ENCODE peak calls at places on chromosomes 7 and 10, in eight cellular contexts. M, N, E, Y, Z, B, J and H are unnamed samples.

GRCh38 chr10:126054191-126054590 is 157.8 kb downstream of the FANK1 start:
- DNase-seq in M (no peak), N (no peak), E (no peak), Y (no peak), Z (no peak), B (no peak), J (no peak), H (no peak)

GRCh38 chr7:132065193-132065972 is 509.0 kb upstream of the PODXL start:
- DNase-seq in M (peak), N (peak), E (peak), Y (no peak), Z (peak), B (peak), J (peak), H (no peak)

GRCh38 chr7:98990356-98990755 is 112.0 kb downstream of the TRRAP start:
- DNase-seq in M (no peak), N (no peak), E (no peak), Y (peak), Z (no peak), B (no peak), J (no peak), H (no peak)

GRCh38 chr7:101547916-101548599 is 81.0 kb downstream of the MYL10 start:
- DNase-seq in M (no peak), N (no peak), E (no peak), Y (peak), Z (no peak), B (no peak), J (peak), H (no peak)

GRCh38 chr7:28065308-28065707 is 115.3 kb downstream of the JAZF1 start:
- DNase-seq in M (no peak), N (no peak), E (no peak), Y (no peak), Z (no peak), B (no peak), J (no peak), H (no peak)

GRCh38 chr7:83739527-83739926 is 90.6 kb upstream of the SEMA3E start:
- DNase-seq in M (no peak), N (no peak), E (no peak), Y (no peak), Z (no peak), B (no peak), J (no peak), H (no peak)

GRCh38 chr7:19106308-19107141 is 10.9 kb downstream of the TWIST1 start:
- DNase-seq in M (no peak), N (no peak), E (no peak), Y (peak), Z (no peak), B (no peak), J (no peak), H (no peak)

GRCh38 chr7:70700055-70700934 is 431.6 kb upstream of the GALNT17 start:
- DNase-seq in M (no peak), N (no peak), E (no peak), Y (no peak), Z (no peak), B (no peak), J (no peak), H (no peak)

GRCh38 chr7:52747817-52748216 is 287.6 kb upstream of the POM121L12 start:
- DNase-seq in M (no peak), N (no peak), E (no peak), Y (no peak), Z (no peak), B (no peak), J (no peak), H (no peak)

GRCh38 chr7:20402297-20403230 is 71.9 kb downstream of the ITGB8 start:
- DNase-seq in M (no peak), N (no peak), E (no peak), Y (no peak), Z (no peak), B (no peak), J (no peak), H (no peak)

GRCh38 chr10:69348824-69349541 is 67.7 kb downstream of the TACR2 start:
- DNase-seq in M (peak), N (peak), E (no peak), Y (no peak), Z (peak), B (peak), J (peak), H (no peak)

GRCh38 chr7:44724276-44724675 is 24.4 kb upstream of the ZMIZ2 start:
- DNase-seq in M (no peak), N (no peak), E (no peak), Y (peak), Z (no peak), B (no peak), J (no peak), H (no peak)

GRCh38 chr7:44729949-44730590 is 18.6 kb upstream of the ZMIZ2 start:
- DNase-seq in M (no peak), N (no peak), E (no peak), Y (peak), Z (no peak), B (no peak), J (no peak), H (no peak)

DNA sequence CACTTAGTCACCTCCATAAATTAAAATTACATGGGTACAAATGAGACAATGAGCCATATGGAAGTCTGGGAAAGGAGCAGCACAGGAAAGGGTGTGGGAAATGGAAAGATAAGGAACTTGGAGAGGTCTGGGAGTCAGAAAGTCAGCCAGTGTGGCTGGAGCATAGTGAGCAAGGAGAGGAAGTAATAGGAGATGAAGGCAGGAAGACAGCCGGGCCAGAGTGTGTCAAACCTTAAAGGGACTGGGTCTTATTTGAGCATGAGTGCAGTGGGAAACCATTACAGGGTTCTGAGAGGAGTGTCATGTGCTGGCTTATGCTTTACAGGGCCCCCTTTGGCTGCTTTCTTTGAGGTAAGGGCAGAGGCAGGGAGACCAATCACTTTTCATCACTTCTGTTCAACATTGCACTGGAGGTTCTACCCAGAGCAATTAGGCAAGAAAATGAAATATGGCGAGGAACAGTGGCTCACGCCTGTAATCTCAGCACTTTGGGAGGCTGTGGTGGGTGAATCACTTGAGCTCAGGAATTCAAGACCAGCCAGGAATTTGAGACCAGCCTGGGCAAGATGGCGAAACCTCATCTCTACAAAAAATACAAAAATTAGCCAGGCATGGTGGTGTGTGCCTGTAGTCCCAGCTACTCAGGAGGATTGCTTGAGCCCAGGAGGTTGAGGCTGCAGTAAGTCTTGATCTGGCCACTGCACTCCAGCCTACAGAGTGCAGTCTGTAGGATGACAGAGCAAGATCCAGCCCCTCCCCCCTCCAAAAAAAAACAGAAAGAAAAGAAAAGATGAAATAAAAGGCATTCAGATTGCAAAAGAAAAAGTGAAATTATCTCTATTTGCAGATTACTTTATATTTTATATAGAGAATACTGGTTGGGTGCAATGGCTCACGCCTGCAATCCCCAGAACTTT is 21.0 kb upstream of the ZMIZ2 start:
- DNase-seq in M (no peak), N (no peak), E (no peak), Y (peak), Z (no peak), B (no peak), J (no peak), H (no peak)
- TF ChIP-seq POLR2A in M (no peak), N (no peak), E (no peak), Y (no peak), Z (no peak), B (no peak), J (no peak), H (no peak)

GRCh38 chr7:6578114-6579084 is 1.1 kb downstream of the ZDHHC4 start:
- DNase-seq in M (no peak), N (peak), E (no peak), Y (no peak), Z (no peak), B (no peak), J (no peak), H (no peak)
- TF ChIP-seq POLR2A in M (no peak), N (no peak), E (no peak), Y (no peak), Z (no peak), B (no peak), J (no peak), H (no peak)

GRCh38 chr7:152902054-152902453 is 142.5 kb downstream of the ACTR3B start:
- DNase-seq in M (no peak), N (no peak), E (no peak), Y (no peak), Z (no peak), B (no peak), J (no peak), H (no peak)

GRCh38 chr7:152899482-152900166 is 140.1 kb downstream of the ACTR3B start:
- DNase-seq in M (no peak), N (no peak), E (no peak), Y (no peak), Z (peak), B (no peak), J (no peak), H (no peak)

GRCh38 chr7:152896217-152896616 is 136.7 kb downstream of the ACTR3B start:
- DNase-seq in M (no peak), N (no peak), E (no peak), Y (peak), Z (no peak), B (no peak), J (no peak), H (no peak)

GRCh38 chr7:152897401-152897800 is 137.8 kb downstream of the ACTR3B start:
- DNase-seq in M (no peak), N (no peak), E (no peak), Y (peak), Z (no peak), B (no peak), J (no peak), H (no peak)

DNA sequence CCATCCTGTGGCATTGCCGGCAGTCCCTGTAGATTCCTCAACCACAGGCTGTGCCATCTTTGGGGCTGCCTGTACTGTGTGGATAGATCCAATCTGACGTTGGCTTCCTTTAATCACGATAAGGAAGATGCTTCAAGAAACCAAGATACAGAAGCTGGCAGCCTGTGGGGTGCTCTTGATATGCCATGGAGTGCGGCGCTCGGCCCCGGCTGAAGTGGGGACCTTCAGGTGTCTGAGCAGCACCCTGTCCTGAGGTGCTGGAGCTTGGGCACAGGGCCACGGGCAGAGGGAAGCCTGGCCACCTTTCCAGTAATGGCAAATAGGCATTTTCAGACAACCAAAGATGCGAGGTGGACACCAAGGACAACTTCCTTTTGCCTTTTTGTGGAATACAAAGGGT is 139.5 kb downstream of the ACTR3B start:
- DNase-seq in M (no peak), N (no peak), E (no peak), Y (no peak), Z (no peak), B (no peak), J (no peak), H (no peak)
- TF ChIP-seq POLR2A in M (no peak), N (no peak), E (no peak), Y (no peak), Z (no peak), B (no peak), J (no peak), H (no peak)

DNA sequence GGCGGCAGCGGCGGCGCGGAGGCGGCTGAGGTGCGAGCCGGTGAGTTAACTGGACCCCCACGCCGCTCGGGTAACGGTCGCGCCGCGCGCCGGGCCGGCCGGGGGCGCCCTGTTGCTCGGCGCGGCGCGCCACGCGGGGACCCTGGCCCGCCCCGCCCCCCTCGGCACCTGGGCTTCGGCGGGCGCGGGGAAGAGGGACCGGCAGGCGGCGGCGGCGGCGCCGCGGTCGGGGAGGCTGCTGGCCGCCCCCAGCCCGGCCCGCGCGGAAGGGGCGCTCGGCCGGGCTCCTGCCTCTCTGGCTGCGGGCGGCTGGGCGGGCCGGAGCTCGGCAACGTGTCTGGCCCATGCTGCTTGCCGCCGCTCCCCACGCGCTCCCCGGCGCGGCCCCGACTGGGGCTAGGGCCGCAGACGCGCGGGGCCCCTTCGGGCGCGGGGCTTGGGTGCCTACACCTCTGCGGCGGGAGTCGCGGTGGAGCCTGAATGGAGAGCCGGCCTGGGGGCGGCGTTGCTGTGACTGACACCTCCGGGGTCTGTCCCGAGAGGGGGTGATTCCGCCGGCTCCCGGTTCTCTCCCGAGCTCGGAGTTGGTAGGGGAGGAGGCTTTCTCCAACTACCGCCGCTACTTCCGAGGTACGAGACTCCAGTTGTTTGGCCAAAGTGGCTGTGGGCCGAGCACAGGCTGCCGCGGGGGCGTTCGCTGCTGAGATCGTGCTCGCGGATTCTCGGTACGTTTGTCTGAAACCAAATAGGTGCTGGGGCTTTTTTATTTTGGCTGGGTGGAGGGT is 494 bp downstream of the PALS2 start:
- DNase-seq in M (peak), N (peak), E (no peak), Y (peak), Z (peak), B (peak), J (peak), H (peak)
- TF ChIP-seq POLR2A in M (peak), N (no peak), E (no peak), Y (no peak), Z (peak), B (no peak), J (no peak), H (peak)

GRCh38 chr10:102642553-102643345 is 1.5 kb upstream of the TRIM8 start:
- DNase-seq in M (no peak), N (peak), E (peak), Y (peak), Z (peak), B (peak), J (peak), H (no peak)
- TF ChIP-seq POLR2A in M (no peak), N (no peak), E (peak), Y (no peak), Z (peak), B (peak), J (peak), H (no peak)

DNA sequence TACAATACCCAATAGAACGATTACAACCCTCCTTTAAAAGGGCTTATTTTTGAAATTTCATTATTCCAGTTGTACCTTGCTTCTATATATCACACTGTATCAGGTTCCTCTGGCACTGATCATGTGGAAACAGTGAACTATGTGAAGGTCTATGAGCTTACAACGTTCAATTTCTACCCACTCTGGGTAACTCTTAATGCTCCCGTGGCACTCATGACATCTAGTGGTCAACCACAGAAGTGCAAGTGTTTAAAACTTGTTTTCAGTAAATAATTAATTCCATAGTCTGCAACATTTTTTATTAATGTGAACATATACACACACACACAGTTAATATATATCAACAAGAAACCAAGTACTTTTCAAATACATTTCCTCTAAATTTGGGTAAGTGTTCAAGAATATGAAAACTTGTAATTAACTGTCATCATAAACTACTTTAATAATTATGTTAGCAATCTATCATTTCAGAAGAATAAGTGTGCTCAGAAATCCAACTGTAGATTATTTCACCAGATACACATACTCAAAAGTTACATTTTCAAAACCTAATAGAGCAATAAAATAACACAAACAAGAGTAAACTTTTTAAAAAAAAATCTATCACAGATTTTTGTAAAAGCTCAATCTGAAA is 61.0 kb downstream of the MPP7 start:
- DNase-seq in M (peak), N (peak), E (peak), Y (no peak), Z (peak), B (peak), J (peak), H (no peak)
- TF ChIP-seq POLR2A in M (no peak), N (no peak), E (no peak), Y (no peak), Z (no peak), B (no peak), J (no peak), H (no peak)

GRCh38 chr10:30967654-30968421 is 63.8 kb downstream of the ZNF438 start:
- DNase-seq in M (no peak), N (no peak), E (no peak), Y (no peak), Z (no peak), B (no peak), J (no peak), H (no peak)

GRCh38 chr10:30968711-30969110 is 63.0 kb downstream of the ZNF438 start:
- DNase-seq in M (no peak), N (no peak), E (no peak), Y (no peak), Z (no peak), B (no peak), J (no peak), H (no peak)

GRCh38 chr10:30959855-30960247 is 71.8 kb downstream of the ZNF438 start:
- DNase-seq in M (no peak), N (no peak), E (no peak), Y (no peak), Z (no peak), B (no peak), J (no peak), H (no peak)

DNA sequence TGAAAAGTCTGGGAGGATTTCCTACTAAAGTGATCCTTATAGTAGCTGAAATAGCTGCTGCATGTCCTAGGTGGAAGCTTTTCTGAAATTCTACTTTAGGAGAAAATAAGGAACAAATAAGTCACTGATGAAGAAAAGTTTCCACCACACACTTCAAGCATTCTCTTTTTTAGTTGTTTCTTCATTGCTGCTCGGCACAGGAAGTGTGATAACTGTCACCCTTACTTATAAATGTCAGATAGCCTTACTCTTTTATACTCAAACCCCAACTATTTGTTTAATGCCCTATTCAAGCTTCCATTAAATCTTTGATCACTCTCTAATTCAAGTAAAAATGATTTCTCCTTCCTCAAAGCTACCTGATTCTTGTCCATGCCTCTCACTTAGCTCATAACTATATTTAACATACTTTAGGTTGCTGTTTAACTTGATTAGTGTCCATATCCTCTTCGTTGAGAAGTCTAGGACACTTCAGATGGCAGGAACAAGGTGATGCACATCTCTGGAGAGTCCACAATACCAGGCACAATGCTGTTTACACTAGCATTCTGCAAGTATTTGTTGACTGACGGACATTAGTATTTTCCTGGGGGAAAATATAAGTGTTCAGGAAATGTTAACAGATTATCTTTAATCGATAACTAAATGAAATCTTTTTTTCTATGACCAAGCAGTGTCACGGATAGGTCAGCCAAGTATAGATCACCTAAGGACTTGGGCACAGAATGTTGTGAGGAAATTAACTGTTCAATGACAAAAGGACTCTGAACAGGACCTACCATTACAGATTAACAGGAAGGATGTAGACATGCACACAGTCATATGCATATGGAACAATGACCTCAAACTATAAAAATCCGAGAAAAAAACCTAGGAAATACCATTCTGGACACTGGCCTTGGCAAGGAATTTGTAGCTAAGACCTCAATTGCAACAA is 67.4 kb downstream of the ZNF438 start:
- DNase-seq in M (no peak), N (no peak), E (no peak), Y (no peak), Z (no peak), B (no peak), J (no peak), H (no peak)
- TF ChIP-seq POLR2A in M (no peak), N (no peak), E (no peak), Y (no peak), Z (no peak), B (no peak), J (no peak), H (no peak)

GRCh38 chr7:104956753-104957450 is 57.1 kb upstream of the KMT2E start:
- DNase-seq in M (peak), N (no peak), E (no peak), Y (no peak), Z (no peak), B (no peak), J (no peak), H (no peak)
- TF ChIP-seq POLR2A in M (no peak), N (no peak), E (no peak), Y (no peak), Z (no peak), B (no peak), J (no peak), H (no peak)

GRCh38 chr7:151261534-151261933 is 13.0 kb upstream of the SMARCD3 start:
- DNase-seq in M (no peak), N (no peak), E (no peak), Y (no peak), Z (no peak), B (no peak), J (no peak), H (no peak)
- TF ChIP-seq POLR2A in M (no peak), N (no peak), E (no peak), Y (no peak), Z (no peak), B (no peak), J (no peak), H (no peak)